ENCODE peak calls at places on chromosomes 13 and 19, in four cellular contexts. M is tibial artery, G is prostate gland, B is esophagus muscularis mucosa. A is an unnamed sample.

GRCh38 chr19:46967578-46968018 is 52.0 kb upstream of the NPAS1 start:
- DNase-seq in M (no peak), G (peak; percentile 75), B (no peak), A (no peak)

GRCh38 chr19:9324584-9324962 is 594 bp downstream of the ZNF559 start:
- DNase-seq in M (no peak), G (no peak), B (no peak), A (no peak)

GRCh38 chr13:51955841-51956603 is 55.2 kb downstream of the ATP7B start:
- DNase-seq in M (no peak), G (no peak), B (no peak), A (no peak)

GRCh38 chr13:42967660-42968059 is 24.4 kb downstream of the EPSTI1 start:
- DNase-seq in B (no peak), G (peak; percentile 18), M (no peak), A (no peak)

GRCh38 chr13:109971745-109972090 is 185.3 kb upstream of the IRS2 start:
- DNase-seq in M (no peak), G (no peak), B (no peak), A (no peak)

GRCh38 chr13:32253911-32254399 is 61.2 kb downstream of the ZAR1L start:
- DNase-seq in B (no peak), G (peak; percentile 73), M (no peak), A (no peak)

GRCh38 chr19:4909172-4909896 is at the start of gene UHRF1:
- DNase-seq in M (no peak), B (no peak), G (no peak), A (no peak)

GRCh38 chr19:1130801-1131717 is 27.3 kb downstream of the GPX4 start:
- DNase-seq in M (no peak), B (no peak), G (no peak), A (no peak)

GRCh38 chr19:58009666-58010301 is 7.2 kb upstream of the ZNF606 start:
- DNase-seq in B (no peak), M (peak; percentile 74), G (peak; percentile 90), A (no peak)

GRCh38 chr19:17347361-17347760 is 10.0 kb downstream of the GTPBP3 start:
- DNase-seq in M (peak; percentile 73), B (no peak), G (no peak), A (no peak)

GRCh38 chr19:53147645-53148044 is 11.2 kb downstream of the ZNF347 start:
- DNase-seq in M (no peak), G (no peak), B (no peak), A (no peak)

GRCh38 chr19:18496167-18496979 is 25.5 kb downstream of the ELL start:
- DNase-seq in B (no peak), G (no peak), M (no peak), A (no peak)

GRCh38 chr13:52034616-52035226 is 10.2 kb downstream of the UTP14C start:
- DNase-seq in B (no peak), M (no peak), G (no peak), A (no peak)

GRCh38 chr19:52658595-52658994 is 20.4 kb upstream of the ZNF83 start:
- DNase-seq in B (no peak), M (no peak), G (no peak), A (no peak)

GRCh38 chr19:6357995-6358394 is 3.3 kb upstream of the CLPP start:
- DNase-seq in G (peak; percentile 25), B (no peak), M (no peak), A (no peak)

GRCh38 chr13:70520275-70520674 is 412.0 kb upstream of the KLHL1 start:
- DNase-seq in B (no peak), M (no peak), G (no peak), A (no peak)

GRCh38 chr13:20473139-20473538 is 52.5 kb downstream of the CRYL1 start:
- DNase-seq in B (peak; percentile 75), M (no peak), G (no peak), A (no peak)

GRCh38 chr19:7115721-7116120 is 46.2 kb downstream of the ZNF557 start:
- DNase-seq in B (no peak), M (no peak), G (no peak), A (no peak)

GRCh38 chr19:12840091-12841079 is 2.1 kb downstream of the MAST1 start:
- DNase-seq in G (peak; percentile 46), M (no peak), B (no peak), A (no peak)

GRCh38 chr19:8663920-8664670 is 33.7 kb downstream of the NFILZ start:
- DNase-seq in G (no peak), M (no peak), B (no peak), A (no peak)

GRCh38 chr13:40874138-40874776 is 84.8 kb downstream of the SLC25A15 start:
- DNase-seq in G (no peak), M (no peak), B (no peak), A (no peak)

GRCh38 chr13:73533111-73533510 is 474.3 kb downstream of the KLF5 start:
- DNase-seq in B (no peak), G (no peak), M (no peak), A (no peak)

GRCh38 chr19:49342291-49342721 is 7.1 kb downstream of the CD37 start:
- DNase-seq in M (peak; percentile 61), G (no peak), B (no peak), A (no peak)

GRCh38 chr13:106291006-106291405 is 244.5 kb downstream of the EFNB2 start:
- DNase-seq in G (no peak), B (no peak), M (no peak), A (no peak)

GRCh38 chr13:44576396-44577235 is 486 bp upstream of the TSC22D1 start:
- DNase-seq in B (no peak), G (peak; percentile 7), M (no peak), A (no peak)

GRCh38 chr19:33678796-33679195 is 57.0 kb downstream of the CHST8 start:
- DNase-seq in G (no peak), M (no peak), B (no peak), A (no peak)

GRCh38 chr13:74891610-74892009 is 590.4 kb downstream of the TBC1D4 start:
- DNase-seq in G (peak; percentile 57), B (no peak), M (no peak), A (no peak)

GRCh38 chr19:48844472-48844871 is 8.2 kb upstream of the HSD17B14 start:
- DNase-seq in M (no peak), G (no peak), B (no peak), A (no peak)

GRCh38 chr13:41500501-41500900 is 43.2 kb downstream of the RGCC start:
- DNase-seq in B (peak; percentile 79), G (no peak), M (no peak), A (no peak)

GRCh38 chr13:21228738-21229137 is 52.3 kb downstream of the MRPL57 start:
- DNase-seq in G (no peak), B (peak; percentile 42), M (no peak), A (no peak)

GRCh38 chr13:86581711-86582110 is 782.5 kb upstream of the SLITRK6 start:
- DNase-seq in B (no peak), M (no peak), G (no peak), A (no peak)

GRCh38 chr19:10812902-10813404 is 23.1 kb downstream of the TMED1 start:
- DNase-seq in B (no peak), G (no peak), M (peak; percentile 82), A (no peak)

GRCh38 chr13:30572859-30573275 is 44.9 kb upstream of the USPL1 start:
- DNase-seq in B (no peak), M (no peak), G (no peak), A (no peak)

GRCh38 chr19:10021863-10022262 is 8.6 kb downstream of the RDH8 start:
- DNase-seq in G (no peak), B (no peak), M (no peak), A (no peak)

GRCh38 chr13:90800082-90800746 is 547.3 kb upstream of the MIR17HG start:
- DNase-seq in B (no peak), M (peak; percentile 76), G (no peak), A (no peak)

GRCh38 chr13:97188207-97188606 is 33.9 kb upstream of the MBNL2 start:
- DNase-seq in B (no peak), M (no peak), G (no peak), A (no peak)
- H3K27ac ChIP-seq in B (no peak overlapping the region), M (no peak overlapping the region), G (no peak overlapping the region), A (no peak overlapping the region)

DNA sequence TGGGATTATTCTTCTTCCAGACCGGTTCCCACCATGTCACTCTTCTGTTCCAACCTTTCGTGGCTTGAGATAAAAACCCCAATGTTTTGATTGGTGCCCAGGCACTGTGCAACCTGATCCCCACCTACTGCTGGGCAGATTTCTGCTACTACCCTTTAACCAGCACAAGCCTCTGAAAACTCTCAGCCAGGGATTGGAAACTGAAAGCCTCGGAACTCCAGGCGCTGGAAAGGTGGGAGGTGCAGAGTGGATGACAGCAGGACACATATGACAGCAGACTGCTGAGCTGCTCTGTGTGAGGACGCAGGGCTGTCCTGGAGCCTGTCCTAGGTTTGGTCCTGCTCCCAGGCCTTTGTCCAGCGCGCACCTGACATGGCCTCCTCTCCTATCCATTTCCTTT is 68.5 kb upstream of the GTF3A start:
- DNase-seq in B (no peak), G (no peak), M (no peak), A (no peak)
- H3K27ac ChIP-seq in B (no peak overlapping the region), G (no peak overlapping the region), M (no peak overlapping the region), A (no peak overlapping the region)

GRCh38 chr19:40571831-40572495 is 4.7 kb upstream of the SHKBP1 start:
- DNase-seq in G (no peak), M (no peak), B (no peak), A (no peak)

GRCh38 chr19:40578442-40578908 is 1.8 kb downstream of the SHKBP1 start:
- DNase-seq in M (no peak), B (no peak), G (no peak), A (no peak)

GRCh38 chr19:40576181-40576584 is 490 bp upstream of the SHKBP1 start:
- DNase-seq in M (no peak), B (no peak), G (no peak), A (no peak)

GRCh38 chr19:40576585-40577451 is at the start of gene SHKBP1:
- DNase-seq in B (peak; percentile 97), M (peak; percentile 97), G (peak; percentile 92), A (no peak)

GRCh38 chr19:40575326-40575725 is 1.3 kb upstream of the SHKBP1 start:
- DNase-seq in G (no peak), B (no peak), M (no peak), A (no peak)
- H3K27ac ChIP-seq in G (no peak overlapping the region), B (no peak overlapping the region), M (no peak overlapping the region), A (no peak overlapping the region)

DNA sequence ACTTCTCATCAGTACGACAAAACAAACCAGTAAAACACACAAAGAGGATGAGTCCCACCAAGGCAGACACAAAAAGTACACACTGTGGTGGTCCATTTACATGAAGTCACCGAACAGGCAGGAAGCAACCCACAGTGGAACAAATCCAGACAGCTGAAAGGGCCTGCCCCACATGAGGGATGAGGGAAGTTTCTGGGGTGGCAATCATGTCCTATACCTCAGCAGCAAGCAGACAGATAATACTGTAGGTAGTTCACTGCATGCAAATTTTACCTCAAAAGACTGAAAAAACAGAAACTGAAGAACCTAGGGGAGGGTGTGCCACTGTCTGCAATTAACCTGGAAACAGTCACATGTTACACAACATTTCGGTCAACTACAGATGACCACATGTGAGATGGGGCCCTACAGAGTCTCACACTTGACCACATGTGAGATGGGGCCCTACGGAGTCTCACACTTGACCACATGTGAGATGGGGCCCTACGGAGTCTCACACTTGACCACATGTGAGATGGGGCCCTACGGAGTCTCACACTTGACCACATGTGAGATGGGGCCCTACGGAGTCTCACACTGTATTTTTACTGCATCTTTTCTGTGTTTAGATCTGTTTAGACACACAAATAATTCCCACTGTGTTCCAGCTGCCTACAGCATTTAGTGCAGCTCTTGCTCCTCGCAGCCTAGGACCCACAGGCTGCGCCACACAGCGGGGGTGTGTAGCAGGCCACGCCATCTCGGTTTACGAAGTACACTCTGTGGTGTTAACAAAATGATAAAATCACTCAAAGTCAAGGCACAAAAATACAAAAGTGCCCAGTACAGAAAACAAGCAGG is 22.2 kb downstream of the PCID2 start:
- DNase-seq in B (no peak), G (no peak), M (no peak), A (no peak)
- H3K27ac ChIP-seq in B (peak overlapping the region; percentile 36), G (no peak overlapping the region), M (peak overlapping the region; percentile 30), A (peak overlapping the region; percentile 76)

GRCh38 chr13:98585398-98585754 is 8.5 kb upstream of the STK24 start:
- DNase-seq in M (no peak), G (no peak), B (no peak), A (no peak)
- H3K27ac ChIP-seq in M (peak overlapping the region; percentile 70), G (no peak overlapping the region), B (no peak overlapping the region), A (peak overlapping the region; percentile 36)